ENCODE peak calls at places on chromosomes 16 and 17, in four cellular contexts. T, P, I and Z are unnamed samples.

GRCh38 chr17:917391-917811 is 62.2 kb downstream of the NXN start:
- DNase-seq in I (no peak), P (no peak), T (peak; percentile 80), Z (no peak)

GRCh38 chr16:15807603-15808009 is 49.2 kb downstream of the MYH11 start:
- DNase-seq in I (no peak), P (peak; percentile 95), T (no peak), Z (no peak)

GRCh38 chr17:77829871-77830799 is 128.4 kb upstream of the TNRC6C start:
- DNase-seq in I (no peak), T (peak; percentile 64), P (peak; percentile 86), Z (no peak)

GRCh38 chr16:22356930-22357634 is 17.3 kb downstream of the CDR2 start:
- DNase-seq in I (no peak), P (no peak), T (no peak), Z (no peak)

GRCh38 chr17:7886227-7887037 is 2.2 kb upstream of the CHD3 start:
- DNase-seq in P (no peak), T (no peak), I (peak; percentile 54), Z (peak; percentile 38)

GRCh38 chr16:50640391-50640790 is 40.7 kb downstream of the SNX20 start:
- DNase-seq in T (peak; percentile 25), P (no peak), I (no peak), Z (no peak)

GRCh38 chr16:57720142-57720575 is 15.4 kb upstream of the KATNB1 start:
- DNase-seq in P (no peak), I (peak; percentile 81), T (peak; percentile 50), Z (peak; percentile 55)

GRCh38 chr16:7482028-7482427 is 149.4 kb downstream of the RBFOX1 start:
- DNase-seq in P (no peak), T (no peak), I (no peak), Z (no peak)

GRCh38 chr17:13016881-13017622 is 775 bp downstream of the ELAC2 start:
- DNase-seq in I (no peak), P (no peak), T (peak; percentile 21), Z (no peak)

GRCh38 chr17:1707107-1707506 is 3.1 kb downstream of the TLCD2 start:
- DNase-seq in P (no peak), I (no peak), T (no peak), Z (no peak)

GRCh38 chr17:17778308-17779014 is 58.3 kb downstream of the SREBF1 start:
- DNase-seq in I (peak; percentile 56), T (peak; percentile 79), P (peak; percentile 71), Z (no peak)

GRCh38 chr17:1087381-1088241 is 90.7 kb downstream of the TIMM22 start:
- DNase-seq in T (peak; percentile 41), I (peak; percentile 91), P (peak; percentile 93), Z (peak; percentile 79)

GRCh38 chr17:68908045-68908444 is 47.1 kb downstream of the ABCA8 start:
- DNase-seq in T (no peak), P (no peak), I (no peak), Z (no peak)

GRCh38 chr17:36661047-36661666 is 59.8 kb downstream of the MRM1 start:
- DNase-seq in P (no peak), I (no peak), T (no peak), Z (no peak)

GRCh38 chr16:70151391-70151790 is 22.2 kb upstream of the CLEC18C start:
- DNase-seq in P (no peak), T (no peak), I (no peak), Z (no peak)

GRCh38 chr16:4407543-4408322 is 8.7 kb downstream of the CORO7 start:
- DNase-seq in I (no peak), P (peak; percentile 62), T (peak; percentile 66), Z (no peak)

GRCh38 chr17:5832886-5833285 is 237.3 kb upstream of the WSCD1 start:
- DNase-seq in T (peak; percentile 74), P (no peak), I (no peak), Z (no peak)

GRCh38 chr16:70481929-70482536 is 27.6 kb downstream of the FCSK start:
- DNase-seq in T (peak; percentile 22), I (no peak), P (no peak), Z (no peak)

GRCh38 chr16:12504312-12504711 is 299.4 kb downstream of the CPPED1 start:
- DNase-seq in I (no peak), T (no peak), P (no peak), Z (no peak)

GRCh38 chr17:43851744-43852143 is 4.8 kb downstream of the CD300LG start:
- DNase-seq in P (no peak), I (no peak), T (no peak), Z (no peak)

GRCh38 chr16:57903656-57904055 is 67.3 kb downstream of the CNGB1 start:
- DNase-seq in I (no peak), T (no peak), P (no peak), Z (peak; percentile 23)

GRCh38 chr16:3695610-3696369 is 21.5 kb downstream of the TRAP1 start:
- DNase-seq in T (no peak), P (no peak), I (peak; percentile 63), Z (peak; percentile 75)

GRCh38 chr16:29876186-29876577 is 13.2 kb upstream of the CDIPT start:
- DNase-seq in T (no peak), P (no peak), I (no peak), Z (no peak)

GRCh38 chr16:12318661-12319463 is 342.3 kb downstream of the SNX29 start:
- DNase-seq in P (no peak), I (no peak), T (peak; percentile 10), Z (no peak)

GRCh38 chr17:9370464-9370863 is 205.2 kb downstream of the STX8 start:
- DNase-seq in I (no peak), P (no peak), T (peak; percentile 66), Z (no peak)

DNA sequence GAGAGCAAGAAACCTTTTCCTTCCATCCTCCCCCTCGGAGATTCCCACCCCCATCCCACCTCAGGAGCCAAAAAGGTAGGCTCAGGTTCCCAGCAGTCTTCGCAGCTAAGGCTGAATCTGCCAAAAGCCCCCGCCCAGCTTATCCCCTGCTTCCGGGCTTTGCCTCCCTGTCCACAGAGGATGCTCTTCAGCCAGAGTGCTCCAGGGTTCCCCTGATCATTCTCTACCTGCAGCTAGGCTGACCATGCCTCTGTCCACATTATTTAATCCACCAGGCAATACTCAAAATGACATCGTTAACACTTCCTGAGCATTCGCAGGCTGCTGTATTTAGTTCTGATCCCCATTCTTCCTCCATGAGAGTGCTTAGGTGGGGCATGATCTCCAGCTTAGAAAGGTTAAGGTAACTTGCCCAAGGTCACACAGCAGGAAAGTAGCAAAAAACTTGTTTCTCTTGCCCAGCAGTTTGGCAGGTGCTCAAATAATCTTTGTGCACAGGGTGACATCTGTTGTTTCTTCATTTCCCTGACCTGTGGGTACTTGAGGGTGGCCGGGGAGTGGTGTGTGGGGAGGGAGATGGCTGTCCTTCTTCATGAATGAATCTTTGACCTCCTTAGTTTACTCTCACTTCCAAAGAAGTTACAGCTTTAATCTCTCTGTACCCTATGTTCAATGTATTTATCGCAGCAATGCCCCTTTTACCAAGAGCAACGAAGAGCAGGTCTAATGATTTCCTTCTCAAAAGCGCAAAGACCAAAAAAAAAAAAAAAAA is 880 bp upstream of the TBKBP1 start:
- DNase-seq in I (no peak), T (peak; percentile 37), P (peak; percentile 54), Z (no peak)
- H3K4me3 ChIP-seq in I (peak overlapping the region; percentile 81), T (peak overlapping the region; percentile 65), P (peak overlapping the region; percentile 96), Z (peak overlapping the region; percentile 63)

GRCh38 chr16:78022347-78022746 is at the start of gene CLEC3A:
- DNase-seq in I (no peak), P (no peak), T (no peak), Z (no peak)
- H3K4me3 ChIP-seq in I (no peak within 1 kb of the TSS), P (no peak within 1 kb of the TSS), T (no peak within 1 kb of the TSS), Z (no peak within 1 kb of the TSS)

GRCh38 chr16:87380403-87380802 is 3.2 kb downstream of the FBXO31 start:
- DNase-seq in P (no peak), T (no peak), I (no peak), Z (no peak)

GRCh38 chr16:87382023-87382785 is 1.4 kb downstream of the FBXO31 start:
- DNase-seq in P (no peak), I (no peak), T (no peak), Z (peak; percentile 57)

GRCh38 chr16:87383522-87384161 is at the start of gene FBXO31:
- DNase-seq in I (peak; percentile 89), P (peak; percentile 91), T (peak; percentile 91), Z (peak; percentile 75)

GRCh38 chr16:87384162-87384999 is 805 bp upstream of the FBXO31 start:
- DNase-seq in P (peak; percentile 78), T (no peak), I (peak; percentile 44), Z (peak; percentile 56)

GRCh38 chr16:87380875-87381274 is 2.7 kb downstream of the FBXO31 start:
- DNase-seq in P (no peak), T (peak; percentile 36), I (no peak), Z (peak; percentile 72)
- H3K4me3 ChIP-seq in P (peak overlapping the region; percentile 73), T (peak overlapping the region; percentile 76), I (peak overlapping the region; percentile 74), Z (peak overlapping the region; percentile 90)

GRCh38 chr17:45771473-45771959 is 12.6 kb upstream of the CRHR1 start:
- DNase-seq in P (peak; percentile 44), T (no peak), I (no peak), Z (no peak)

GRCh38 chr17:45764479-45764878 is 19.6 kb upstream of the CRHR1 start:
- DNase-seq in I (no peak), T (no peak), P (no peak), Z (no peak)

GRCh38 chr17:45770632-45771472 is 13.3 kb upstream of the CRHR1 start:
- DNase-seq in T (no peak), I (no peak), P (no peak), Z (no peak)

GRCh38 chr17:45763182-45763581 is 20.9 kb upstream of the CRHR1 start:
- DNase-seq in T (no peak), P (no peak), I (no peak), Z (no peak)

DNA sequence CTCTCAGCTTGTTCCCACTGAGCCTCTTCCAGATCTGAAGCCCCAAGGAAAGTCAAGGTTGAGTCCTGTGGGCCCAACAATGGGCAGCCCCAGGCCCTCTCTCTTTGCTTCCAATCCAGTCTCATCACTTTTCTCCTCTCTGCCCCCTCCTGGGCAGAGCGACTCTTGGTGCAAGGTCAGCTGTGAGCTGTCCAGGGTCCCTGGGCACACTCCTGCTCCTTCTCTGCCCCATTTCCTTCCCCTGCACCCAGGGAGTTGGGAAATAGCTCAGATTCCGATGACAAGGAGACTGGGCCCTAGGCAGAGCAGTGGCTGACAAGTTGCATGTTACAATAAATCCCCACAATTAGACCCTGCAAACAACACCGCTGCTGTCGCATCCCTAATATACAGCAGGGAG is 16.1 kb upstream of the CRHR1 start:
- DNase-seq in T (no peak), I (no peak), P (no peak), Z (no peak)
- H3K4me3 ChIP-seq in T (no peak overlapping the region), I (no peak overlapping the region), P (no peak overlapping the region), Z (no peak overlapping the region)